ENCODE peak calls at places on chromosomes 7 and 10, in four cellular contexts. I is cardiac muscle cell, F is body of pancreas, B is mammary epithelial cell. V is an unnamed sample.
A peak's percentile ranks its signal among the peaks of the same experiment; 100 is the strongest.

GRCh38 chr7:117347962-117348672 is 25.3 kb upstream of the WNT2 start:
- DNase-seq in I (no peak), F (no peak), B (no peak), V (no peak)

GRCh38 chr10:16832351-16833080 is 15.3 kb upstream of the RSU1 start:
- DNase-seq in I (no peak), F (peak; percentile 68), B (peak; percentile 81), V (no peak)

GRCh38 chr10:29501692-29502091 is 133.1 kb downstream of the SVIL start:
- DNase-seq in I (no peak), F (no peak), B (peak; percentile 87), V (no peak)

GRCh38 chr7:76002139-76002538 is 7.7 kb upstream of the TMEM120A start:
- DNase-seq in I (no peak), F (no peak), B (no peak), V (no peak)

GRCh38 chr10:9211228-9211627 is 1156.7 kb downstream of the GATA3 start:
- DNase-seq in I (no peak), F (no peak), B (no peak), V (no peak)

GRCh38 chr10:86753638-86754434 is 2.6 kb upstream of the BMPR1A start:
- DNase-seq in I (peak; percentile 72), F (peak; percentile 46), B (no peak), V (no peak)

GRCh38 chr7:139807009-139807408 is 22.1 kb upstream of the TBXAS1 start:
- DNase-seq in I (no peak), F (no peak), B (no peak), V (no peak)

GRCh38 chr7:1987591-1988532 is 244.9 kb downstream of the MAD1L1 start:
- DNase-seq in I (no peak), F (no peak), B (no peak), V (no peak)

GRCh38 chr7:55198634-55199366 is 166.3 kb upstream of the LANCL2 start:
- DNase-seq in I (no peak), F (no peak), B (no peak), V (no peak)

GRCh38 chr7:96127746-96128145 is 194.2 kb downstream of the SLC25A13 start:
- DNase-seq in I (no peak), F (no peak), B (no peak), V (no peak)

GRCh38 chr7:148303295-148304013 is 287.1 kb upstream of the C7orf33 start:
- DNase-seq in I (no peak), F (peak; percentile 46), B (peak; percentile 65), V (peak; percentile 42)

GRCh38 chr7:4724648-4725013 is 42.5 kb downstream of the FOXK1 start:
- DNase-seq in I (no peak), F (no peak), B (peak; percentile 14), V (no peak)

GRCh38 chr7:37604078-37604477 is 79.5 kb upstream of the GPR141 start:
- DNase-seq in I (no peak), F (no peak), B (no peak), V (no peak)

GRCh38 chr7:83178796-83179195 is 16.1 kb upstream of the PCLO start:
- DNase-seq in I (no peak), F (no peak), B (no peak), V (no peak)

GRCh38 chr10:78178940-78179339 is 145.3 kb downstream of the RPS24 start:
- DNase-seq in I (no peak), F (no peak), B (peak; percentile 52), V (no peak)

GRCh38 chr10:18164093-18164492 is 23.9 kb downstream of the CACNB2 start:
- DNase-seq in I (no peak), F (no peak), B (no peak), V (no peak)

GRCh38 chr7:138890782-138891445 is 90.3 kb downstream of the KIAA1549 start:
- DNase-seq in I (peak; percentile 21), F (peak; percentile 65), B (no peak), V (no peak)

GRCh38 chr10:77692782-77693181 is 55.2 kb upstream of the KCNMA1 start:
- DNase-seq in I (no peak), F (peak; percentile 63), B (peak; percentile 93), V (no peak)

GRCh38 chr7:94632338-94633024 is 23.5 kb downstream of the SGCE start:
- DNase-seq in I (peak; percentile 11), F (no peak), B (peak; percentile 93), V (no peak)

GRCh38 chr7:7962851-7963250 is 5.7 kb upstream of the GLCCI1 start:
- DNase-seq in I (no peak), F (no peak), B (no peak), V (no peak)

GRCh38 chr10:29702288-29703164 is 67.8 kb upstream of the SVIL start:
- DNase-seq in I (no peak), F (no peak), B (no peak), V (no peak)

GRCh38 chr7:41113663-41114062 is 589.2 kb downstream of the INHBA start:
- DNase-seq in I (no peak), F (no peak), B (no peak), V (no peak)

GRCh38 chr7:107502154-107502553 is 32.3 kb downstream of the GPR22 start:
- DNase-seq in I (no peak), F (no peak), B (no peak), V (no peak)

GRCh38 chr7:94396606-94397005 is 1.9 kb downstream of the COL1A2 start:
- DNase-seq in I (no peak), F (no peak), B (no peak), V (no peak)

GRCh38 chr10:59553127-59553649 is 156.5 kb downstream of the SLC16A9 start:
- DNase-seq in I (no peak), F (no peak), B (no peak), V (no peak)

GRCh38 chr7:100057006-100057405 is 7.4 kb downstream of the ZSCAN21 start:
- DNase-seq in I (no peak), F (no peak), B (no peak), V (no peak)

GRCh38 chr7:142925413-142925812 is 8.1 kb downstream of the TRPV5 start:
- DNase-seq in I (no peak), F (no peak), B (no peak), V (peak; percentile 8)
- TF ChIP-seq CTCF in I (no peak), F (no peak), B (no peak), V (peak; percentile 54)

GRCh38 chr7:32049599-32049998 is 20.6 kb downstream of the PDE1C start:
- DNase-seq in I (no peak), F (no peak), B (no peak), V (no peak)

GRCh38 chr7:32048970-32049369 is 21.2 kb downstream of the PDE1C start:
- DNase-seq in I (no peak), F (no peak), B (no peak), V (no peak)

GRCh38 chr7:32045228-32045627 is 25.0 kb downstream of the PDE1C start:
- DNase-seq in I (no peak), F (no peak), B (no peak), V (no peak)

GRCh38 chr7:32047075-32047474 is 23.1 kb downstream of the PDE1C start:
- DNase-seq in I (no peak), F (no peak), B (no peak), V (no peak)

GRCh38 chr7:32047801-32048200 is 22.4 kb downstream of the PDE1C start:
- DNase-seq in I (no peak), F (no peak), B (no peak), V (no peak)
- H3K27ac ChIP-seq in I (no peak overlapping the region), F (no peak overlapping the region), B (no peak overlapping the region), V (no peak overlapping the region)

GRCh38 chr10:113071446-113071845 is 121.4 kb downstream of the TCF7L2 start:
- DNase-seq in I (peak; percentile 55), F (peak; percentile 94), B (no peak), V (no peak)
- H3K36me3 ChIP-seq in I (peaks cover 4% of the 10 kb centered on the region), F (no peaks in the 10 kb centered on the region), B (peaks cover 2% of the 10 kb centered on the region), V (no peaks in the 10 kb centered on the region)

GRCh38 chr7:102449136-102449535 is 15.5 kb downstream of the ALKBH4 start:
- DNase-seq in I (no peak), F (no peak), B (no peak), V (no peak)

GRCh38 chr7:102447311-102447710 is 13.9 kb downstream of the ORAI2 start:
- DNase-seq in I (no peak), F (no peak), B (no peak), V (no peak)

GRCh38 chr7:102452451-102452850 is 12.2 kb downstream of the ALKBH4 start:
- DNase-seq in I (no peak), F (no peak), B (no peak), V (no peak)

GRCh38 chr7:102451371-102452054 is 13.2 kb downstream of the ALKBH4 start:
- DNase-seq in I (peak; percentile 63), F (no peak), B (peak; percentile 53), V (peak; percentile 63)

DNA sequence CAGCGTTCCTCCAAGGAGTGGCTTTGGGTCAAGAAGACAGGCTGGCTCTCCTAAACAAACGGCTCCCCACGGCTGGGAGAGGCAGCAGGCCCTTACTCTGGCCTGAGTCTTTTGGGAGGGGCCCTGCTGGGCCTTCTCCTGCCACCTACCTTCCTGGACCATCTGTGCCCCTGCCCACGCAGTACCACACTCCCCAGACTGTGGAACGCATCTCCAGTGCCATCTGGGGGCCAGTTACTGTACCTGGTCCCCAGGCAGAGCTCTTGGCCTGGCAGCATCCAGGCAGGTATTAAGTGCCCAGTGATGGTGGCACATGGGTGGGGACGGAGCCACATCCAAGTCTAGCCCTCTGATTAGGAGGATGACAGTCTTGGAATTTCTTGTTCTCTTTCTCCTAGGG is 14.4 kb downstream of the ALKBH4 start:
- DNase-seq in I (no peak), F (no peak), B (no peak), V (peak; percentile 74)
- TF ChIP-seq CTCF in I (peak; percentile 2), F (peak; percentile 5), B (peak; percentile 28), V (peak; percentile 81)

GRCh38 chr7:151081170-151082101 is 827 bp upstream of the FASTK start:
- DNase-seq in I (no peak), F (no peak), B (peak; percentile 52), V (no peak)
- H3K27ac ChIP-seq in I (peak overlapping the region; percentile 93), F (peak overlapping the region; percentile 76), B (peak overlapping the region; percentile 38), V (peak overlapping the region; percentile 72)

GRCh38 chr10:128113026-128113425 is 13.2 kb downstream of the MKI67 start:
- DNase-seq in I (peak; percentile 39), F (no peak), B (no peak), V (no peak)

GRCh38 chr10:128115356-128115755 is 10.9 kb downstream of the MKI67 start:
- DNase-seq in I (no peak), F (no peak), B (no peak), V (no peak)

GRCh38 chr10:128116851-128117615 is 9.2 kb downstream of the MKI67 start:
- DNase-seq in I (no peak), F (no peak), B (no peak), V (no peak)

GRCh38 chr10:128111686-128112085 is 14.5 kb downstream of the MKI67 start:
- DNase-seq in I (no peak), F (no peak), B (no peak), V (no peak)

DNA sequence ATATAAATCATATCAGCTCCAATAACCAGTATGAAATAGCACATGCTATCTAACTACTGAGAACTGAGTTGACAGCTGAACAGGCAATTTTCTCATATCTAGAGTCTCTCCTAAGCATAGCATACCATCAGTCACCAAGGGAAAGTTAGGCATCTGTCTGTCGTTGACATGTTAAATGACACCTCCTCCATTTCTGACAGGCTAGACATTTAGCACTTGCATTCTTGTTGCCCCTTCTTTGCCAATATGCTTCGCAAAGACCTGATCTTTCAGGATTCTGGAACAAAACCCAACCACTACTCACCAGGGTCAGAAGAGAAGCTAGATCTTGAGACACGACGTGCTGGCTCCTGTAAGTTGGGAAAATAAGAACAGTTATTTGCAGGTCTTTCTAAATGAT is 10.0 kb downstream of the MKI67 start:
- DNase-seq in I (no peak), F (no peak), B (no peak), V (no peak)
- H3K36me3 ChIP-seq in I (peaks cover 33% of the 10 kb centered on the region), F (no peaks in the 10 kb centered on the region), B (peaks cover 50% of the 10 kb centered on the region), V (peaks cover 99% of the 10 kb centered on the region)